ENCODE peak calls at places on chromosomes 1 and 21, in six cellular contexts. K, V, B, R, S and Q are unnamed samples.

GRCh38 chr1:74650561-74650960 is 23.0 kb downstream of the ERICH3 start:
- DNase-seq in K (no peak), V (no peak), B (no peak), R (no peak), S (no peak), Q (no peak)

GRCh38 chr1:200336111-200336845 is 73.6 kb downstream of the ZNF281 start:
- DNase-seq in K (no peak), V (no peak), B (no peak), R (no peak), S (no peak), Q (no peak)

GRCh38 chr21:31398574-31398973 is 54.5 kb upstream of the TIAM1 start:
- DNase-seq in K (no peak), V (no peak), B (no peak), R (no peak), S (no peak), Q (no peak)

GRCh38 chr1:155472491-155472890 is 90.1 kb downstream of the ASH1L start:
- DNase-seq in K (no peak), V (no peak), B (no peak), R (no peak), S (no peak), Q (no peak)

GRCh38 chr1:112840631-112841624 is 115.1 kb downstream of the SLC16A1 start:
- DNase-seq in K (no peak), V (no peak), B (peak), R (no peak), S (no peak), Q (peak)

GRCh38 chr1:226702318-226702956 is 36.6 kb downstream of the ITPKB start:
- DNase-seq in K (no peak), V (no peak), B (no peak), R (peak), S (no peak), Q (peak)

GRCh38 chr1:44637590-44638411 is 36.5 kb downstream of the TMEM53 start:
- DNase-seq in K (no peak), V (no peak), B (no peak), R (no peak), S (no peak), Q (no peak)

GRCh38 chr1:236534164-236534651 is 10.4 kb downstream of the LGALS8 start:
- DNase-seq in K (no peak), V (peak), B (no peak), R (no peak), S (no peak), Q (no peak)

GRCh38 chr1:26287033-26287711 is 7.3 kb downstream of the SH3BGRL3 start:
- DNase-seq in K (peak), V (no peak), B (peak), R (peak), S (peak), Q (no peak)

GRCh38 chr1:929712-930632 is 6.2 kb downstream of the SAMD11 start:
- DNase-seq in K (no peak), V (no peak), B (no peak), R (no peak), S (no peak), Q (no peak)

GRCh38 chr1:164583196-164583595 is 24.2 kb downstream of the PBX1 start:
- DNase-seq in K (no peak), V (no peak), B (no peak), R (no peak), S (no peak), Q (no peak)

GRCh38 chr1:57017717-57018116 is 51.9 kb upstream of the C8B start:
- DNase-seq in K (no peak), V (no peak), B (peak), R (no peak), S (no peak), Q (no peak)

GRCh38 chr1:73909043-73909567 is 288.9 kb downstream of the LRRIQ3 start:
- DNase-seq in K (no peak), V (no peak), B (no peak), R (no peak), S (no peak), Q (no peak)

GRCh38 chr21:27795418-27795817 is 828.5 kb upstream of the ADAMTS5 start:
- DNase-seq in K (no peak), V (no peak), B (no peak), R (no peak), S (no peak), Q (no peak)

GRCh38 chr1:183872406-183872805 is 67.5 kb downstream of the RGL1 start:
- DNase-seq in K (no peak), V (no peak), B (no peak), R (no peak), S (no peak), Q (no peak)

GRCh38 chr1:10509823-10510509 is 35.2 kb downstream of the PEX14 start:
- DNase-seq in K (no peak), V (no peak), B (no peak), R (no peak), S (no peak), Q (no peak)

GRCh38 chr1:12450090-12450764 is 167.8 kb downstream of the DHRS3 start:
- DNase-seq in K (no peak), V (no peak), B (no peak), R (no peak), S (peak), Q (no peak)

GRCh38 chr1:182120411-182121258 is 59.1 kb upstream of the ZNF648 start:
- DNase-seq in K (no peak), V (no peak), B (no peak), R (peak), S (no peak), Q (peak)

GRCh38 chr1:9281907-9282306 is 10.8 kb upstream of the SPSB1 start:
- DNase-seq in K (no peak), V (no peak), B (no peak), R (no peak), S (no peak), Q (no peak)

GRCh38 chr1:52152976-52153375 is 11.1 kb downstream of the ZFYVE9 start:
- DNase-seq in K (no peak), V (no peak), B (no peak), R (no peak), S (no peak), Q (no peak)

GRCh38 chr21:40466893-40467483 is 380.0 kb downstream of the DSCAM start:
- DNase-seq in K (no peak), V (no peak), B (no peak), R (peak), S (no peak), Q (no peak)

GRCh38 chr1:76862447-76862846 is 4.8 kb upstream of the ST6GALNAC5 start:
- DNase-seq in K (no peak), V (no peak), B (no peak), R (no peak), S (no peak), Q (no peak)

GRCh38 chr1:180580237-180580636 is 21.5 kb downstream of the OVAAL start:
- DNase-seq in K (no peak), V (no peak), B (peak), R (no peak), S (no peak), Q (peak)

GRCh38 chr1:44693159-44693558 is 18.6 kb downstream of the ARMH1 start:
- DNase-seq in K (no peak), V (no peak), B (peak), R (no peak), S (no peak), Q (no peak)

GRCh38 chr1:245546875-245547274 is 392.1 kb downstream of the KIF26B start:
- DNase-seq in K (no peak), V (no peak), B (no peak), R (no peak), S (no peak), Q (no peak)

GRCh38 chr21:16455978-16456377 is 726.2 kb downstream of the USP25 start:
- DNase-seq in K (no peak), V (no peak), B (no peak), R (no peak), S (no peak), Q (no peak)

GRCh38 chr1:82464362-82464931 is 663.7 kb downstream of the ADGRL2 start:
- DNase-seq in K (no peak), V (no peak), B (no peak), R (peak), S (no peak), Q (peak)

GRCh38 chr1:197677752-197678295 is 97.5 kb downstream of the DENND1B start:
- DNase-seq in K (no peak), V (no peak), B (no peak), R (no peak), S (no peak), Q (no peak)

GRCh38 chr1:113652773-113653172 is 106.5 kb downstream of the PHTF1 start:
- DNase-seq in K (no peak), V (no peak), B (no peak), R (no peak), S (no peak), Q (no peak)

GRCh38 chr1:116716391-116716790 is 37.8 kb upstream of the CD2 start:
- DNase-seq in K (no peak), V (no peak), B (no peak), R (no peak), S (no peak), Q (no peak)

GRCh38 chr1:4557949-4558348 is 96.5 kb upstream of the AJAP1 start:
- DNase-seq in K (no peak), V (no peak), B (no peak), R (no peak), S (no peak), Q (no peak)

GRCh38 chr1:201094829-201095228 is 17.4 kb downstream of the CACNA1S start:
- DNase-seq in K (no peak), V (no peak), B (no peak), R (no peak), S (no peak), Q (no peak)

GRCh38 chr21:37341254-37341960 is 25.2 kb upstream of the DYRK1A start:
- DNase-seq in K (no peak), V (no peak), B (no peak), R (no peak), S (no peak), Q (no peak)